ENCODE peak calls at places on chromosomes 5 and 9, in five cellular contexts. K, W, M, G and T are unnamed samples.

GRCh38 chr9:92332577-92333287 is 7.0 kb downstream of the CENPP start:
- DNase-seq in K (peak; percentile 61), W (no peak), M (no peak), G (no peak), T (no peak)

GRCh38 chr5:76582252-76583162 is 40.7 kb downstream of the F2RL2 start:
- DNase-seq in K (peak; percentile 42), W (no peak), M (no peak), G (no peak), T (no peak)

GRCh38 chr9:36995927-36996471 is 38.1 kb downstream of the PAX5 start:
- DNase-seq in K (peak; percentile 81), W (no peak), M (peak; percentile 45), G (peak; percentile 63), T (peak; percentile 63)

GRCh38 chr9:6645153-6646027 is at the start of gene GLDC:
- DNase-seq in K (peak; percentile 9), W (no peak), M (peak; percentile 23), G (no peak), T (peak; percentile 80)

GRCh38 chr5:6408627-6409446 is 30.5 kb upstream of the MED10 start:
- DNase-seq in K (peak; percentile 67), W (no peak), M (no peak), G (peak; percentile 30), T (no peak)

GRCh38 chr5:90932052-90932699 is 373.6 kb downstream of the ADGRV1 start:
- DNase-seq in K (peak; percentile 72), W (no peak), M (peak; percentile 25), G (peak; percentile 59), T (peak; percentile 55)

GRCh38 chr5:113270081-113270480 is 164.7 kb downstream of the TSSK1B start:
- DNase-seq in K (no peak), W (no peak), M (no peak), G (no peak), T (no peak)

GRCh38 chr9:18543406-18543965 is 69.5 kb downstream of the ADAMTSL1 start:
- DNase-seq in K (peak; percentile 72), W (no peak), M (no peak), G (no peak), T (no peak)

GRCh38 chr9:12604154-12604825 is 88.9 kb upstream of the TYRP1 start:
- DNase-seq in K (peak; percentile 15), W (no peak), M (no peak), G (no peak), T (no peak)

GRCh38 chr9:76586555-76587314 is 127.8 kb downstream of the GCNT1 start:
- DNase-seq in K (no peak), W (no peak), M (no peak), G (no peak), T (no peak)

GRCh38 chr5:173780356-173781234 is 107.6 kb upstream of the CPEB4 start:
- DNase-seq in K (no peak), W (no peak), M (no peak), G (no peak), T (no peak)

GRCh38 chr5:179536676-179537075 is 13.7 kb upstream of the RUFY1 start:
- DNase-seq in K (no peak), W (no peak), M (no peak), G (no peak), T (no peak)

GRCh38 chr9:38227061-38227540 is 158.1 kb upstream of the SHB start:
- DNase-seq in K (peak; percentile 93), W (no peak), M (peak; percentile 58), G (peak; percentile 76), T (no peak)

GRCh38 chr5:143244000-143244736 is 159.3 kb downstream of the NR3C1 start:
- DNase-seq in K (peak; percentile 97), W (peak; percentile 85), M (no peak), G (no peak), T (no peak)

GRCh38 chr9:135590486-135591079 is 29.0 kb downstream of the PAEP start:
- DNase-seq in K (no peak), W (peak; percentile 48), M (no peak), G (no peak), T (no peak)

GRCh38 chr5:154523704-154524103 is 45.7 kb upstream of the HAND1 start:
- DNase-seq in K (peak; percentile 14), W (no peak), M (no peak), G (no peak), T (no peak)

GRCh38 chr9:93492327-93492726 is 38.9 kb upstream of the FAM120AOS start:
- DNase-seq in K (no peak), W (no peak), M (no peak), G (no peak), T (no peak)

GRCh38 chr9:87588339-87588738 is 90.7 kb downstream of the DAPK1 start:
- DNase-seq in K (no peak), W (no peak), M (no peak), G (no peak), T (no peak)

GRCh38 chr5:91378683-91379601 is 4.2 kb downstream of the ARRDC3 start:
- DNase-seq in K (no peak), W (no peak), M (no peak), G (no peak), T (no peak)

GRCh38 chr5:149228610-149229297 is 42.9 kb upstream of the AFAP1L1 start:
- DNase-seq in K (peak; percentile 91), W (no peak), M (no peak), G (peak; percentile 42), T (peak; percentile 11)

GRCh38 chr9:98974994-98975712 is 31.4 kb downstream of the COL15A1 start:
- DNase-seq in K (peak; percentile 76), W (peak; percentile 90), M (peak; percentile 73), G (peak; percentile 89), T (peak; percentile 70)

GRCh38 chr5:96823060-96823459 is 15.3 kb upstream of the ERAP1 start:
- DNase-seq in K (no peak), W (no peak), M (peak; percentile 39), G (no peak), T (no peak)

GRCh38 chr9:89606567-89607311 is 1.9 kb downstream of the GADD45G start:
- DNase-seq in K (peak; percentile 43), W (peak; percentile 83), M (no peak), G (peak; percentile 86), T (no peak)

GRCh38 chr9:98881836-98882568 is 61.7 kb upstream of the COL15A1 start:
- DNase-seq in K (no peak), W (no peak), M (no peak), G (no peak), T (no peak)

GRCh38 chr5:79349047-79349446 is 113.1 kb downstream of the JMY start:
- DNase-seq in K (no peak), W (no peak), M (no peak), G (no peak), T (no peak)

GRCh38 chr9:98607152-98607551 is 101.6 kb downstream of the GABBR2 start:
- DNase-seq in K (peak; percentile 40), W (no peak), M (no peak), G (no peak), T (no peak)

DNA sequence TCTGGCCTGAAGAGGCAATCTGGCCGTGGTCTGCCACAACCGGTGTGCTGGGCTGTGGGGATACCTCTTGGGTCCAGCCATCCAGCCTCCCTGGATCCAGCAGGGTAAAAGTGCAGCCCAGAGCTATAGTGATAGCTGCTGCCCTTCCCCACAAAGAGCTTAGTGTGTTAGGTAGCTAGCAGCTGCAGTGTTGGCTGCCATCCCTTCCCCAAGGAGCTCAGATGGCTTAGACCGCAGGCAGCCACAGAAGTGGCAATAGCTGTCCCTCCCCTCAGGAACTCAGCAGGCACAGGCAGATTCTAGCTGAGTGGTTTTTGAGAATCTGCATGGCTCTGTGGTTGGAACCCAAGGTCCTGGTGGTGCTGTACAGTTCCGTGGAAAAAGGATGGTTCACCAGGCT is 40.1 kb downstream of the GIN1 start:
- DNase-seq in K (no peak), W (no peak), M (no peak), G (no peak), T (no peak)
- H3K9me3 ChIP-seq in K (no peaks in the 10 kb centered on the region), W (peaks cover 96% of the 10 kb centered on the region), M (peaks cover 28% of the 10 kb centered on the region), G (no peaks in the 10 kb centered on the region), T (peaks cover 3% of the 10 kb centered on the region)

GRCh38 chr5:11300736-11301135 is 539.7 kb upstream of the DAP start:
- DNase-seq in K (no peak), W (no peak), M (no peak), G (no peak), T (no peak)
- H3K4me1 ChIP-seq in K (no peaks in the 10 kb centered on the region), W (no peaks in the 10 kb centered on the region), M (no peaks in the 10 kb centered on the region), G (no peaks in the 10 kb centered on the region), T (no peaks in the 10 kb centered on the region)

GRCh38 chr9:109017493-109017892 is 4.2 kb upstream of the CTNNAL1 start:
- DNase-seq in K (no peak), W (no peak), M (no peak), G (no peak), T (no peak)
- H3K36me3 ChIP-seq in K (peaks cover 14% of the 10 kb centered on the region), W (peaks cover 3% of the 10 kb centered on the region), M (no peaks in the 10 kb centered on the region), G (peaks cover 48% of the 10 kb centered on the region), T (no peaks in the 10 kb centered on the region)

GRCh38 chr5:3218096-3218495 is 377.5 kb upstream of the IRX1 start:
- DNase-seq in K (no peak), W (peak; percentile 58), M (no peak), G (no peak), T (no peak)

GRCh38 chr5:3217114-3217513 is 378.5 kb upstream of the IRX1 start:
- DNase-seq in K (no peak), W (peak; percentile 41), M (no peak), G (no peak), T (no peak)

GRCh38 chr5:3214396-3214795 is 381.2 kb upstream of the IRX1 start:
- DNase-seq in K (no peak), W (no peak), M (no peak), G (no peak), T (no peak)

GRCh38 chr5:3214838-3215374 is 380.7 kb upstream of the IRX1 start:
- DNase-seq in K (no peak), W (no peak), M (no peak), G (no peak), T (no peak)

DNA sequence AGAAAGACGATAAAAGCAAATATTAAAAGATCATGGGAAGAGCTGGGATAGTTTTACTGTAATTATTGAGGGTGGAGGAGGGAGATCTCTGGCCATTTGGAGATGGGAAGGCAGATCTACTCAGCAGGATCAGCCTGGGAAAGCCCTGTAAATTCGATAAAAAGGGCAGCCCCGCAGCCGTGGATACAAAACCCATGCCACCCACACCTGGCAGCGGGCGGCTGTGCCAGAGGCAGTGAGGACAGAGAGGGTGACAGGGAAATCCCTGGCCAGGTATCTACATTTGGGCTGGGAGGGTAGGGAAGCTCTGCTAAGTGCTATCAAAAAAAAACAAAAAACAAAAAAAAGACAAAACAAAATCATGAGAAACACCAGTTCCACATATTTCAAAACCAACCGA is 379.2 kb upstream of the IRX1 start:
- DNase-seq in K (no peak), W (no peak), M (no peak), G (no peak), T (no peak)
- H3K9me3 ChIP-seq in K (no peaks in the 10 kb centered on the region), W (no peaks in the 10 kb centered on the region), M (no peaks in the 10 kb centered on the region), G (no peaks in the 10 kb centered on the region), T (no peaks in the 10 kb centered on the region)

GRCh38 chr9:124815601-124816000 is 37.7 kb upstream of the WDR38 start:
- DNase-seq in K (no peak), W (no peak), M (no peak), G (no peak), T (no peak)
- H3K4me1 ChIP-seq in K (peaks cover 10% of the 10 kb centered on the region), W (peaks cover 25% of the 10 kb centered on the region), M (no peaks in the 10 kb centered on the region), G (peaks cover 13% of the 10 kb centered on the region), T (peaks cover 9% of the 10 kb centered on the region)

GRCh38 chr5:128091579-128091978 is 8.0 kb downstream of the SLC12A2 start:
- DNase-seq in K (no peak), W (no peak), M (no peak), G (no peak), T (no peak)
- H3K36me3 ChIP-seq in K (no peaks in the 10 kb centered on the region), W (no peaks in the 10 kb centered on the region), M (no peaks in the 10 kb centered on the region), G (no peaks in the 10 kb centered on the region), T (no peaks in the 10 kb centered on the region)